ENCODE peak calls at places on chromosomes 1 and 21, in seven cellular contexts. D, S, L, K, A, E and F are unnamed samples.

GRCh38 chr1:206143537-206144155 is 26.5 kb upstream of the AVPR1B start:
- DNase-seq in D (no peak), S (no peak), L (no peak), K (no peak), A (no peak), E (no peak), F (no peak)

GRCh38 chr1:201275266-201275666 is 8.0 kb upstream of the PKP1 start:
- DNase-seq in D (peak), S (peak), L (peak), K (no peak), A (no peak), E (no peak), F (no peak)

GRCh38 chr1:154344977-154345837 is 19.9 kb downstream of the ATP8B2 start:
- DNase-seq in D (peak), S (peak), L (peak), K (peak), A (peak), E (peak), F (peak)

GRCh38 chr1:2989976-2990375 is 31.3 kb upstream of the ACTRT2 start:
- DNase-seq in D (no peak), S (no peak), L (no peak), K (no peak), A (no peak), E (no peak), F (no peak)

GRCh38 chr1:46466477-46467182 is 23.0 kb upstream of the DMBX1 start:
- DNase-seq in D (peak), S (no peak), L (no peak), K (no peak), A (peak), E (peak), F (no peak)

GRCh38 chr21:24200052-24200451 is 1407.2 kb downstream of the MRPL39 start:
- DNase-seq in D (no peak), S (no peak), L (no peak), K (no peak), A (no peak), E (no peak), F (no peak)

GRCh38 chr1:25724201-25724600 is 75.8 kb upstream of the SELENON start:
- DNase-seq in D (no peak), S (no peak), L (no peak), K (no peak), A (no peak), E (no peak), F (no peak)

GRCh38 chr1:13770769-13771168 is 70.8 kb downstream of the PRDM2 start:
- DNase-seq in D (no peak), S (no peak), L (no peak), K (no peak), A (no peak), E (no peak), F (no peak)

GRCh38 chr1:159909381-159909780 is 9.4 kb upstream of the CFAP45 start:
- DNase-seq in D (no peak), S (no peak), L (no peak), K (no peak), A (no peak), E (no peak), F (no peak)

GRCh38 chr21:21102874-21103273 is 104.7 kb downstream of the NCAM2 start:
- DNase-seq in D (no peak), S (no peak), L (no peak), K (no peak), A (no peak), E (no peak), F (no peak)

GRCh38 chr1:181655756-181656155 is 172.4 kb downstream of the CACNA1E start:
- DNase-seq in D (peak), S (peak), L (peak), K (no peak), A (no peak), E (no peak), F (no peak)

GRCh38 chr1:209823143-209824041 is 4.4 kb upstream of the UTP25 start:
- DNase-seq in D (peak), S (peak), L (peak), K (peak), A (peak), E (peak), F (peak)

GRCh38 chr1:46401964-46402626 is 8.0 kb downstream of the FAAH start:
- DNase-seq in D (peak), S (peak), L (peak), K (peak), A (peak), E (peak), F (no peak)

GRCh38 chr1:27650527-27651175 is 15.7 kb upstream of the FGR start:
- DNase-seq in D (peak), S (peak), L (peak), K (no peak), A (peak), E (peak), F (no peak)

GRCh38 chr21:43193651-43194302 is 25.0 kb downstream of the CRYAA start:
- DNase-seq in D (peak), S (peak), L (peak), K (peak), A (peak), E (no peak), F (peak)

GRCh38 chr1:232303221-232303620 is 326.7 kb downstream of the SIPA1L2 start:
- DNase-seq in D (no peak), S (no peak), L (no peak), K (no peak), A (no peak), E (no peak), F (no peak)

GRCh38 chr1:10691740-10692125 is 104.7 kb downstream of the CASZ1 start:
- DNase-seq in D (peak), S (no peak), L (no peak), K (no peak), A (peak), E (no peak), F (no peak)

GRCh38 chr1:34696230-34696629 is 58.6 kb upstream of the GJB5 start:
- DNase-seq in D (peak), S (no peak), L (no peak), K (no peak), A (no peak), E (no peak), F (no peak)

GRCh38 chr21:36429672-36430546 is 44.7 kb downstream of the CHAF1B start:
- DNase-seq in D (peak), S (peak), L (peak), K (no peak), A (peak), E (peak), F (no peak)

GRCh38 chr1:218494449-218494852 is 149.3 kb downstream of the TGFB2 start:
- DNase-seq in D (no peak), S (no peak), L (no peak), K (no peak), A (no peak), E (peak), F (no peak)

GRCh38 chr1:225816643-225817538 is 7.0 kb downstream of the EPHX1 start:
- DNase-seq in D (peak), S (peak), L (peak), K (no peak), A (peak), E (no peak), F (no peak)

GRCh38 chr21:19321688-19322087 is 918.1 kb upstream of the TMPRSS15 start:
- DNase-seq in D (no peak), S (no peak), L (no peak), K (no peak), A (peak), E (no peak), F (no peak)

GRCh38 chr1:53732912-53733317 is 6.0 kb downstream of the GLIS1 start:
- DNase-seq in D (peak), S (peak), L (peak), K (no peak), A (no peak), E (no peak), F (no peak)

GRCh38 chr1:53734650-53735211 is 4.2 kb downstream of the GLIS1 start:
- DNase-seq in D (peak), S (peak), L (peak), K (no peak), A (peak), E (peak), F (no peak)

GRCh38 chr1:53733975-53734649 is 4.9 kb downstream of the GLIS1 start:
- DNase-seq in D (peak), S (peak), L (peak), K (no peak), A (no peak), E (no peak), F (no peak)

GRCh38 chr1:53732409-53732808 is 6.6 kb downstream of the GLIS1 start:
- DNase-seq in D (no peak), S (peak), L (no peak), K (no peak), A (no peak), E (no peak), F (no peak)

GRCh38 chr1:53733447-53733931 is 5.5 kb downstream of the GLIS1 start:
- DNase-seq in D (no peak), S (no peak), L (no peak), K (no peak), A (no peak), E (no peak), F (no peak)
- H3K4me3 ChIP-seq in D (no peak), S (peak), L (no peak), K (no peak), A (no peak), E (no peak), F (no peak)

GRCh38 chr1:50023292-50024159 is at the start of gene AGBL4:
- DNase-seq in D (peak), S (peak), L (no peak), K (no peak), A (no peak), E (no peak), F (no peak)
- H3K4me2 ChIP-seq in D (peak), S (peak), L (no peak), K (no peak), A (no peak), E (no peak), F (no peak)

GRCh38 chr1:113872219-113872934 is 865 bp upstream of the PTPN22 start:
- DNase-seq in D (peak), S (no peak), L (no peak), K (peak), A (no peak), E (no peak), F (no peak)
- H2AFZ ChIP-seq in D (peak), S (no peak), L (no peak), K (peak), A (no peak), E (peak), F (peak)

DNA sequence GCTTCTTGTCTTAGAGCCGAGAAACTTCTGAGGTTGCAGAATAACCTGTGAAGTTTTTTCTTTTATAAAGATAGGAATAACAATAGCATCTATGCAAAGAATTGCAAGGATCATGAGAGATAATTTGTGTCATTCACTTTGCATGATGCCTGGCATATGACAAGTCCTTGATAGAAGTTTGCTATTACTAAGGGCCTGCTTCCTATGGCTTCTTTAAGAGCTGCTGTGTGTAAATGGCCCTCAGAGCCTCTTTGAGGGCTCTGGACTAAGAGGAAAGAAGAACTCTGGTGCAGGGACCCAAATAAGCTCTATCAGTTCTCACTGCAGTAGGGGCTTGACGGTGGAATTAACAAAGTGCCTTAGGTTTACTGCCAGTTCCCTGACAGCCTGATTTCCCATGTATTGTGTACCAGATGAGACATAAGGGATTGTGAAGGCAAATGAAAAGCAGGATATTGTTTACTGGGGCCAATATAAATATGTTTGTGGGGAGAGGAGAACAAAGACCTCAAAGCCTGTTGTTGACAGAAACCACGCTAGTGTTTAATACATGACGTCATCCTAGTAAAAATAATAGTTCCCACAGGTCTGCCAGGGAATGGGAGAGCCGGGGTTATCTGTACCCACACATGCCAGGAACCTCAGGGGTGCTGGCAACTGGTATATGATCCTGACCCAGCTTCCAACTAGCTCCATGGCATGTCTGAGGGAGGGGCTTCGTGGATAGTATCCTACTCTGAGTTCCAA is 131.2 kb upstream of the UBE2U start:
- DNase-seq in D (peak), S (peak), L (peak), K (no peak), A (no peak), E (no peak), F (no peak)
- H3K4me3 ChIP-seq in D (no peak), S (no peak), L (no peak), K (no peak), A (no peak), E (no peak), F (no peak)

GRCh38 chr1:193342811-193343210 is 156.4 kb upstream of the B3GALT2 start:
- DNase-seq in D (no peak), S (no peak), L (no peak), K (no peak), A (no peak), E (no peak), F (no peak)

GRCh38 chr1:193346085-193346484 is 159.7 kb upstream of the B3GALT2 start:
- DNase-seq in D (no peak), S (no peak), L (no peak), K (no peak), A (no peak), E (no peak), F (no peak)

GRCh38 chr1:193349046-193349535 is 162.7 kb upstream of the B3GALT2 start:
- DNase-seq in D (no peak), S (no peak), L (no peak), K (no peak), A (no peak), E (no peak), F (no peak)

GRCh38 chr1:193348126-193349045 is 162.0 kb upstream of the B3GALT2 start:
- DNase-seq in D (peak), S (peak), L (peak), K (no peak), A (no peak), E (peak), F (no peak)
- H3K4me2 ChIP-seq in D (peak), S (no peak), L (peak), K (no peak), A (peak), E (no peak), F (no peak)

GRCh38 chr1:84410328-84411107 is 12.2 kb downstream of the DNASE2B start:
- DNase-seq in D (no peak), S (no peak), L (no peak), K (no peak), A (no peak), E (no peak), F (no peak)

GRCh38 chr1:84415386-84415785 is 17.1 kb downstream of the DNASE2B start:
- DNase-seq in D (peak), S (peak), L (peak), K (no peak), A (no peak), E (no peak), F (no peak)

GRCh38 chr1:84407524-84408318 is 9.4 kb downstream of the DNASE2B start:
- DNase-seq in D (no peak), S (no peak), L (no peak), K (no peak), A (no peak), E (no peak), F (no peak)

GRCh38 chr1:84409888-84410287 is 11.6 kb downstream of the DNASE2B start:
- DNase-seq in D (no peak), S (no peak), L (no peak), K (no peak), A (no peak), E (no peak), F (no peak)

DNA sequence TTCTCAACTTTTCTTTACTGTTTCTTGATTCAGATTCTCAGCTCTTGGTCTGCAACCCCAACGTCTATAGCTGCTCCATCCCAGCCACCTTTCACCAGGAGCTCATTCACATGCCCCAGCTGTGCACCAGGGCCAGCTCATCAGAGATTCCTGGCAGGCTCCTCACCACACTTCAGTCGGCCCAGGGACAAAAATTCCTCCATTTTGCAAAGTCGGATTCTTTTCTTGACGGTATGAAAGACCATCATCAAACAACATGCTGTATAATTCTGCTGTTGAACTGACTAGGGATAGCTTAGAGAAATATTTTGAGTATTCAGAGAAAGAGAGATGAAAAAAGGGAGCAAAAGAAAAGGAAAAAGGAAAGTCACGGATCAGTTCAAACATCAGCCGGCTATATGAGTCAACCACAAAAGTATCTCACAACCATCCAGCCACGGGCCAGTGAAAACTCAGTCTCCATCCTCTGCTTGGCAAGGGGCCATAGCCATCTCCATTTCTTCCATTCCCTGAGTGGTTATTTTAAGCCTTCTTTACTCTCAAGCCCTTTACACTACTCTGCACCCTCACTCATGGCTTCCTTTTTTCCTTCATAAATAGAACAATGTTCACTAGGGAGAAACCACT is 14.1 kb downstream of the DNASE2B start:
- DNase-seq in D (peak), S (peak), L (peak), K (no peak), A (no peak), E (no peak), F (no peak)
- H2AFZ ChIP-seq in D (no peak), S (no peak), L (peak), K (no peak), A (no peak), E (no peak), F (no peak)

DNA sequence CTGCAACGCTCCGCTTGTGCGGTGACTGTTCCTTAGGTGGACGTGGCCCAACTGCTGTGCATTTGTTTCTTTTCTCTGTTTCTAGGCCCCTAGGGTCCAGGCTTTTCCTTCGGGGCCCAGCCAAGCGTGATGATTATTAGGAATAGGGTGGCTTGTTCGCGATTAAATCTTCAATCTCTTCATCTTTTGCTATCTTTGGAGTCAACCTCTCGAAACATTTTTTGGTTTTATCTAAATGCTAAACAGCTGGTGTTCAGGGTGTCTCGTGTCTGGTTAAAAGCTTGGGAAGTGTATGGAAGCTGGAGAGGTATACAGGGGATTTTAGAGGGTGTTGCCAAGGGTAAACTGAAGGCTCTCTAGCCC is 844 bp upstream of the PLD5 start:
- DNase-seq in D (no peak), S (no peak), L (no peak), K (no peak), A (no peak), E (peak), F (no peak)
- H3K4me3 ChIP-seq in D (no peak), S (peak), L (no peak), K (no peak), A (peak), E (peak), F (no peak)

GRCh38 chr1:18649713-18650370 is 19.2 kb downstream of the PAX7 start:
- DNase-seq in D (no peak), S (no peak), L (no peak), K (no peak), A (no peak), E (no peak), F (no peak)
- H3K4me2 ChIP-seq in D (no peak), S (no peak), L (no peak), K (peak), A (no peak), E (no peak), F (no peak)

GRCh38 chr1:53594391-53595180 is 135.4 kb downstream of the DMRTB1 start:
- DNase-seq in D (no peak), S (no peak), L (no peak), K (no peak), A (no peak), E (no peak), F (no peak)
- H2AFZ ChIP-seq in D (no peak), S (no peak), L (no peak), K (no peak), A (no peak), E (no peak), F (no peak)